ENCODE peak calls at places on chromosome 14, in six cellular contexts. B is lower lobe of right lung, T is GM06990, Y is PC-9, P is HCT116, W is astrocyte of the spinal cord. S is an unnamed sample.

GRCh38 chr14:88477513-88478250 is 77.1 kb downstream of the PTPN21 start:
- DNase-seq in B (no peak), T (no peak), Y (no peak), P (no peak), W (no peak), S (peak)

GRCh38 chr14:20622816-20623291 is 18.6 kb downstream of the OR6S1 start:
- DNase-seq in B (no peak), T (peak), Y (no peak), P (no peak), W (no peak), S (no peak)

GRCh38 chr14:102462391-102462790 is 47.2 kb downstream of the ANKRD9 start:
- DNase-seq in B (no peak), T (no peak), Y (no peak), P (no peak), W (no peak), S (no peak)

GRCh38 chr14:61562321-61563161 is 132.8 kb upstream of the HIF1A start:
- DNase-seq in B (no peak), T (no peak), Y (peak), P (peak), W (peak), S (peak)

GRCh38 chr14:54329082-54329695 is 67.6 kb upstream of the CDKN3 start:
- DNase-seq in B (no peak), T (no peak), Y (peak), P (peak), W (peak), S (peak)

GRCh38 chr14:25006961-25007795 is 42.8 kb downstream of the STXBP6 start:
- DNase-seq in B (no peak), T (no peak), Y (peak), P (no peak), W (peak), S (peak)

GRCh38 chr14:88791252-88791621 is 1.5 kb downstream of the EML5 start:
- DNase-seq in B (no peak), T (no peak), Y (no peak), P (no peak), W (no peak), S (no peak)

GRCh38 chr14:69153848-69154208 is 909 bp upstream of the DCAF5 start:
- DNase-seq in B (no peak), T (no peak), Y (no peak), P (no peak), W (no peak), S (peak)

GRCh38 chr14:94702629-94703028 is 67.3 kb downstream of the GSC start:
- DNase-seq in B (no peak), T (no peak), Y (no peak), P (no peak), W (no peak), S (no peak)

GRCh38 chr14:79357307-79357706 is 854.0 kb downstream of the DIO2 start:
- DNase-seq in B (no peak), T (no peak), Y (no peak), P (no peak), W (no peak), S (no peak)

GRCh38 chr14:90198541-90198940 is 57.8 kb upstream of the PSMC1 start:
- DNase-seq in B (no peak), T (no peak), Y (no peak), P (no peak), W (no peak), S (no peak)

GRCh38 chr14:90191154-90191553 is 65.2 kb upstream of the PSMC1 start:
- DNase-seq in B (no peak), T (no peak), Y (no peak), P (no peak), W (no peak), S (no peak)

GRCh38 chr14:90191585-90191984 is 64.8 kb upstream of the PSMC1 start:
- DNase-seq in B (no peak), T (no peak), Y (no peak), P (no peak), W (no peak), S (no peak)

GRCh38 chr14:90194706-90195105 is 61.6 kb upstream of the PSMC1 start:
- DNase-seq in B (no peak), T (no peak), Y (no peak), P (no peak), W (no peak), S (no peak)

DNA sequence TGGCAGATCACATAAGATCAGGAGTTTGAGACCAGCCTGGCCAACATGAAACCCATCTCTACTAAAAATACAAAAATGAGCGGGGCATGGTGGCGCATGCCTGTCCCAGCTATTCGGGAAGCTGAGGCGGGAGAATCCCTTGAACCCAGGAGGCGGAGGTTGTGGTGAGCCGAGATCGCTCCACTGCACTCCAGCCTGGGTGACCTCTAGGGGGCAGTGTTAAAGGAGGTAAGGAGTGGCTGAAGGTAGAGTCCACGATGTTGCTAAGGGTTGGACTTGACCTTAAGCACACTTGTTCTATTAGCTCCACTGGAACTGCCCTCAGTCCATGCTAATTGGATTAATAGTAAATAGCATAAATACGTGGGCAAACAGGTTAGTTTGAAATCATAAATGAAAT is 62.4 kb upstream of the PSMC1 start:
- DNase-seq in B (no peak), T (no peak), Y (no peak), P (peak), W (no peak), S (no peak)
- TF ChIP-seq CTCF in B (peak), T (peak), Y (peak), P (peak), W (peak), S (peak)

GRCh38 chr14:36660736-36661505 is 739 bp upstream of the PAX9 start:
- DNase-seq in B (no peak), T (no peak), Y (no peak), P (no peak), W (no peak), S (no peak)
- H3K4me3 ChIP-seq in B (peak), T (no peak), Y (peak), P (peak), W (no peak), S (no peak)

DNA sequence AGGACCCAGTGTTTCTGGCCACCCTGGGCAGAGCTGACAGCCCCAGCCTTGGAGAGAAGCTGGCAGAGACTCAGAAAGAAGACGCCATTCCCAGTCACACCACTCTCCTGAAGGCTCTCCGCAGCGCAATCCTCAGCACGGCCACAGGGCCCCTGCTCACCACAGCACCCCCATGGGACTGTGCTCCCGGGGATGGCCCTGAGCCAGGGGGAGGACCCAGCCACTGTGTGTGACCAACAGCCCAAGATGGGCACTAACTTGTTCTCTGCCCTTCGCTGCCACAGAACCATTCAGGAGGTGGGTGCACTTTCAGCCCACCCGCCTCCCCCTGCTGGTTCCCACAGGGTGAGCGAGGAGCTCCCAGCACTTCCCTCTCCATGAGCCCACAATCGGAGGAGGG is 57.1 kb downstream of the CCNK start:
- DNase-seq in B (no peak), T (no peak), Y (no peak), P (no peak), W (peak), S (peak)
- TF ChIP-seq CTCF in B (no peak), T (no peak), Y (no peak), P (no peak), W (peak), S (peak)

DNA sequence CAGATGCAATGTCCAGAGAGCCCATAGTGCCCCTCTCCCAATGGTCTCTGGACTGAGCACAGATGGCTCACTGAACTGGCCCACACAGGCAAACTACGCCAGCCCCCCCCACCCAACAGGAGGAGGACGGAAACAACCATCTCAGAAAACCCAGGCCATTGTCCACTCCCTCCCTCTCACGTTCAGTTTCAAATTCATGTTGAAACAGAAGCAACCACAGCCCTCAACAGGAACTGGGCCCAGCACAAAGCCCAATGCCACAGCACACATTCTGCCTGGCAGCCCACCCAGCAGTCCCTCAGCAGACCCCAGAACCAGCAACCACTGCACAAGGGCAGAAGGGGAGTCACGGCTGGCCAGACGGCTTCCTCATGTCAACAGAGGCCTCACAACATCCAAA is 10.6 kb downstream of the CCDC88C start:
- DNase-seq in B (no peak), T (no peak), Y (no peak), P (no peak), W (no peak), S (no peak)
- H3K4me3 ChIP-seq in B (no peak), T (no peak), Y (no peak), P (no peak), W (no peak), S (no peak)

GRCh38 chr14:37508500-37508899 is 86.5 kb downstream of the FOXA1 start:
- DNase-seq in B (no peak), T (no peak), Y (no peak), P (no peak), W (no peak), S (peak)
- TF ChIP-seq CTCF in B (no peak), T (no peak), Y (no peak), P (no peak), W (no peak), S (no peak)

GRCh38 chr14:59346796-59347510 is 118.2 kb downstream of the GPR135 start:
- DNase-seq in B (no peak), T (no peak), Y (no peak), P (no peak), W (no peak), S (peak)
- H3K4me3 ChIP-seq in B (no peak), T (no peak), Y (no peak), P (no peak), W (no peak), S (no peak)

S was measured in cardiac fibroblast.